ENCODE peak calls at places on chromosome 10, in four cellular contexts. E, J, I and F are unnamed samples.

GRCh38 chr10:62903828-62904227 is 87.7 kb upstream of the EGR2 start:
- DNase-seq in E (no peak), I (no peak), J (no peak), F (no peak)

GRCh38 chr10:121157998-121158397 is 306.8 kb downstream of the WDR11 start:
- DNase-seq in E (no peak), I (no peak), J (no peak), F (no peak)

GRCh38 chr10:108392286-108392685 is 1227.8 kb upstream of the SORCS1 start:
- DNase-seq in E (no peak), J (no peak), I (no peak), F (no peak)

GRCh38 chr10:77164616-77165311 is 472.8 kb downstream of the KCNMA1 start:
- DNase-seq in I (no peak), J (no peak), E (no peak), F (no peak)

GRCh38 chr10:51892965-51893658 is 193.7 kb upstream of the CSTF2T start:
- DNase-seq in J (no peak), E (peak), I (peak), F (peak)

GRCh38 chr10:44924261-44925040 is 13.3 kb downstream of the TMEM72 start:
- DNase-seq in I (no peak), J (no peak), E (no peak), F (no peak)

GRCh38 chr10:132546567-132547420 is 9.2 kb downstream of the INPP5A start:
- DNase-seq in E (no peak), J (peak), I (no peak), F (no peak)

GRCh38 chr10:86899670-86900276 is 57.6 kb downstream of the MMRN2 start:
- DNase-seq in J (no peak), E (no peak), I (peak), F (peak)

GRCh38 chr10:82850166-82850565 is 975.2 kb downstream of the NRG3 start:
- DNase-seq in J (no peak), I (no peak), E (no peak), F (no peak)

GRCh38 chr10:100882681-100883321 is 30.0 kb upstream of the SLF2 start:
- DNase-seq in E (no peak), I (no peak), J (no peak), F (no peak)

GRCh38 chr10:92024700-92025099 is 101.1 kb downstream of the BTAF1 start:
- DNase-seq in E (no peak), J (no peak), I (no peak), F (no peak)

GRCh38 chr10:131244836-131245235 is 66.7 kb downstream of the TCERG1L start:
- DNase-seq in J (no peak), I (no peak), E (no peak), F (no peak)

GRCh38 chr10:48658889-48659269 is 25.8 kb upstream of the WDFY4 start:
- DNase-seq in I (no peak), E (no peak), J (no peak), F (no peak)

GRCh38 chr10:28940158-28940888 is 263.0 kb downstream of the BAMBI start:
- DNase-seq in E (no peak), I (no peak), J (peak), F (no peak)

GRCh38 chr10:8238989-8239388 is 184.5 kb downstream of the GATA3 start:
- DNase-seq in J (no peak), E (no peak), I (no peak), F (no peak)

GRCh38 chr10:104688251-104688650 is 47.2 kb downstream of the SORCS3 start:
- DNase-seq in I (no peak), E (no peak), J (no peak), F (no peak)

GRCh38 chr10:5536486-5536885 is 11.7 kb downstream of the CALML3 start:
- DNase-seq in J (no peak), I (no peak), E (no peak), F (no peak)